ENCODE peak calls at places on chromosomes 1 and 21, in six cellular contexts. Y is astrocyte of the cerebellum, V is GM12865, K is fibroblast of pulmonary artery, T is neural crest cell, H is PC-9. E is an unnamed sample.

GRCh38 chr1:84698151-84698651 is 7.9 kb upstream of the SSX2IP start:
- DNase-seq in Y (peak; percentile 77), V (no peak), H (no peak), K (peak; percentile 90), T (no peak), E (no peak)

GRCh38 chr1:212950243-212951057 is at the start of gene VASH2:
- DNase-seq in K (peak; percentile 68), H (peak; percentile 55), Y (peak; percentile 23), T (peak; percentile 79), V (peak; percentile 93), E (peak; percentile 70)

GRCh38 chr1:230156068-230156467 is 89.0 kb downstream of the GALNT2 start:
- DNase-seq in V (no peak), T (no peak), H (no peak), Y (no peak), K (no peak), E (no peak)

GRCh38 chr1:100539836-100540536 is 2.0 kb downstream of the GPR88 start:
- DNase-seq in K (peak; percentile 31), V (no peak), T (peak; percentile 22), H (no peak), Y (no peak), E (peak; percentile 18)

GRCh38 chr1:157377216-157377821 is 175.0 kb downstream of the FCRL5 start:
- DNase-seq in V (peak; percentile 40), H (peak; percentile 6), K (peak; percentile 44), T (peak; percentile 59), Y (no peak), E (peak; percentile 49)

GRCh38 chr1:39106949-39107740 is 81.0 kb downstream of the NDUFS5 start:
- DNase-seq in V (no peak), T (no peak), Y (no peak), H (no peak), K (no peak), E (no peak)

GRCh38 chr1:30425046-30425445 is 298.3 kb downstream of the MATN1 start:
- DNase-seq in V (no peak), K (no peak), T (no peak), H (no peak), Y (no peak), E (no peak)

GRCh38 chr1:205652984-205653383 is 21.2 kb upstream of the ELK4 start:
- DNase-seq in Y (no peak), K (no peak), T (no peak), V (no peak), H (no peak), E (no peak)

GRCh38 chr1:245583081-245583480 is 428.3 kb downstream of the KIF26B start:
- DNase-seq in V (no peak), T (no peak), H (no peak), Y (no peak), K (no peak), E (no peak)

GRCh38 chr1:192747305-192747704 is 61.5 kb upstream of the RGS2 start:
- DNase-seq in K (peak; percentile 64), V (no peak), T (no peak), H (no peak), Y (peak; percentile 29), E (no peak)

GRCh38 chr21:25960423-25960822 is 210.1 kb downstream of the APP start:
- DNase-seq in T (no peak), H (no peak), K (no peak), V (no peak), Y (no peak), E (no peak)

GRCh38 chr21:27831821-27832569 is 865.1 kb upstream of the ADAMTS5 start:
- DNase-seq in V (no peak), H (no peak), K (peak; percentile 16), T (no peak), Y (no peak), E (no peak)

GRCh38 chr1:22888320-22889075 is 84.2 kb downstream of the LACTBL1 start:
- DNase-seq in V (no peak), K (peak; percentile 43), T (no peak), Y (no peak), H (no peak), E (no peak)

GRCh38 chr1:26350701-26351590 is 3.0 kb downstream of the CRYBG2 start:
- DNase-seq in K (peak; percentile 49), Y (no peak), V (no peak), T (peak; percentile 32), H (peak; percentile 42), E (no peak)

GRCh38 chr21:15894596-15894995 is 164.8 kb downstream of the USP25 start:
- DNase-seq in Y (peak; percentile 27), T (no peak), K (peak; percentile 51), V (no peak), H (no peak), E (no peak)

GRCh38 chr1:66681686-66682085 is 70.6 kb upstream of the DYNLT5 start:
- DNase-seq in K (no peak), H (no peak), V (no peak), Y (no peak), T (no peak), E (no peak)

GRCh38 chr21:34928637-34929036 is 120.5 kb downstream of the RUNX1 start:
- DNase-seq in H (no peak), Y (peak; percentile 16), V (no peak), T (no peak), K (no peak), E (no peak)

GRCh38 chr1:31570228-31570627 is 6.1 kb upstream of the TINAGL1 start:
- DNase-seq in T (no peak), Y (no peak), K (no peak), H (no peak), V (no peak), E (no peak)

GRCh38 chr1:153626929-153627796 is at the start of gene S100A13:
- DNase-seq in Y (peak; percentile 93), T (peak; percentile 87), K (peak; percentile 96), H (peak; percentile 91), V (no peak), E (peak; percentile 85)

GRCh38 chr1:22018583-22019559 is 17.4 kb downstream of the CELA3A start:
- DNase-seq in H (peak; percentile 75), V (peak; percentile 71), Y (peak; percentile 72), T (no peak), K (peak; percentile 91), E (no peak)

GRCh38 chr1:34696230-34696629 is 58.6 kb upstream of the GJB5 start:
- DNase-seq in K (no peak), V (no peak), T (no peak), H (peak; percentile 4), Y (no peak), E (no peak)

GRCh38 chr1:30764939-30765582 is 7.5 kb upstream of the LAPTM5 start:
- DNase-seq in H (no peak), T (no peak), K (no peak), Y (no peak), V (peak; percentile 95), E (no peak)

GRCh38 chr1:218025454-218025853 is 259.6 kb upstream of the RRP15 start:
- DNase-seq in H (no peak), V (no peak), Y (no peak), T (no peak), K (no peak), E (no peak)

GRCh38 chr1:167249702-167250101 is 29.0 kb downstream of the POU2F1 start:
- DNase-seq in Y (no peak), V (peak; percentile 41), T (no peak), H (no peak), K (no peak), E (no peak)

GRCh38 chr1:74726063-74726462 is 6.8 kb downstream of the CRYZ start:
- DNase-seq in V (no peak), T (no peak), Y (no peak), K (no peak), H (no peak), E (no peak)

GRCh38 chr1:63189677-63190076 is 132.7 kb upstream of the FOXD3 start:
- DNase-seq in K (peak; percentile 1), H (no peak), T (no peak), V (peak; percentile 4), Y (no peak), E (no peak)
- TF ChIP-seq CTCF in K (peak; percentile 15), H (no peak), T (peak; percentile 48), V (no peak), Y (no peak), E (peak; percentile 45)

DNA sequence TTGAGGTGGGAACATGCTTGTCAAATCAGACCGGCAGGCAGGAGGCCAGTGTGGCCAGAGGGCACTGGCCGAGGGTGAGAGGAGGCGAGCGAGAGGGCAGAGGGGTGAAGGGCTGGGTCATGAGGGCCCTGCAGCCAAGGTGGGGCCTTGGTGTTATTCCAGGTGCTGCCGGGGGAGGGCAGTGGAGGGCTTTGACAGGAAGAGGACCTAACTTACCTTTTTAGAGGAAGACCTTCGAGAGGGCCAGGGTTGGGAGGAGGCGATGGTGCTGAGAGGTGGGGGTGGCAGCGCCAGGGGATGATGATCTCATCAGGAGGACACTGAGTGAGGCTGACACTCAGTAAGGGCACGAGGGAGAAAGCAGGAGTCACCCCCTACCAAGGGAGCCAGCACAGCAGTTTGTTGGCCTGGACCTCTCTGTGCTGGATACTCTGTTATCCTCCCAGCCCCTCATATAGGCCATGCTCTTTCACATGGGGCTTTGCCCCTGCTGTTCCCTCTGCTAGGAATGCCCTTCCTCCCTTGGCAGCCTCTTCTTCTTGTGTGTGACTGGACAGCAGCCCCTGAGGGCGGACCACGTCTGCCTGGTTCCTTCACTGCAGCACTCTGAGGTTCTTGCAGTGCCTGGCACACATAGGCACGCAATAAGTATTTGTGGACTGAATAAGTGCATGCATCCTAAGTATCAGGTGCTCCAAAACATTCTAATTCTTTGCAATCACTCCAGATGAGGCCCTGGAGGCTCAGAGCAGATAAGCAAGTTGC is 7.5 kb upstream of the TTC22 start:
- DNase-seq in Y (no peak), K (no peak), H (peak; percentile 25), T (no peak), V (no peak), E (no peak)
- TF ChIP-seq CTCF in Y (peak; percentile 54), K (peak; percentile 46), H (peak; percentile 32), T (peak; percentile 32), V (peak; percentile 17), E (no peak)

GRCh38 chr21:23014021-23014420 is 2015.8 kb downstream of the NCAM2 start:
- DNase-seq in K (no peak), H (no peak), T (no peak), V (no peak), Y (no peak), E (no peak)

GRCh38 chr21:23020969-23021368 is 2022.8 kb downstream of the NCAM2 start:
- DNase-seq in K (no peak), T (no peak), V (no peak), H (no peak), Y (no peak), E (no peak)

GRCh38 chr21:23017989-23018388 is 2019.8 kb downstream of the NCAM2 start:
- DNase-seq in V (no peak), H (no peak), Y (no peak), K (no peak), T (no peak), E (no peak)

GRCh38 chr21:23021481-23021880 is 2023.3 kb downstream of the NCAM2 start:
- DNase-seq in H (no peak), T (no peak), Y (no peak), K (no peak), V (no peak), E (no peak)

DNA sequence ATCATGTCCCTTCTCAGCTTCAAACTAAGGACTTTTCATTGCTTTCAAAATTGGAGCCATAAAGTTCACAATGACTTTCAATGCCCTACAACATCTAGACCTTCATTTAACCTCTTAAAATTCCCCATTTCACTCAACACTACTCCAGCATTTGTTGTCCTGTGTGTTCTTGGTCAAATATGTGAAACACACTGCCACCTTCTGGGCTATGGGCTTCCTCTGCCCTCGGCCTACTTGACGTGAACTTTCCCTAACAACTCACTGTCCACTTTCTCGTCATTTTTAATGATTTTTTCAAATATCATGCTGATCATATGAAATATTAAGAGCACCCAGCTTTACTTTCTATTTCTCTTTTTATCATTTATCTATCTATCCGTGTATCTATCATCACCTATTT is 2018.4 kb downstream of the NCAM2 start:
- DNase-seq in T (peak; percentile 3), K (no peak), Y (no peak), H (peak; percentile 2), V (no peak), E (no peak)
- TF ChIP-seq CTCF in T (peak; percentile 46), K (no peak), Y (no peak), H (peak; percentile 41), V (no peak), E (peak; percentile 60)

GRCh38 chr21:32593690-32594089 is 8.4 kb upstream of the TCP10L start:
- DNase-seq in H (no peak), Y (no peak), T (no peak), K (no peak), V (no peak), E (no peak)
- TF ChIP-seq CTCF in H (no peak), Y (no peak), T (no peak), K (no peak), V (no peak), E (no peak)

E was measured in progenitor cell of endocrine pancreas.